ENCODE peak calls at places on chromosome 18, in nine cellular contexts. One of them, this sample, is unnamed.

GRCh38 chr18:63889641-63890040 is 2.1 kb downstream of the SERPINB2 start:
- DNase-seq in body of pancreas: no peak
- DNase-seq in spleen: no peak
- DNase-seq in sigmoid colon: no peak
- DNase-seq in endothelial cell of umbilical vein: no peak
- DNase-seq in H1: no peak
- DNase-seq in ovary: no peak
- DNase-seq in transverse colon: no peak
- DNase-seq in K562: no peak
- DNase-seq in this sample: no peak

GRCh38 chr18:39862341-39862740 is 2092.7 kb upstream of the PIK3C3 start:
- DNase-seq in body of pancreas: no peak
- DNase-seq in spleen: no peak
- DNase-seq in sigmoid colon: no peak
- DNase-seq in endothelial cell of umbilical vein: no peak
- DNase-seq in H1: no peak
- DNase-seq in ovary: no peak
- DNase-seq in transverse colon: no peak
- DNase-seq in K562: no peak
- DNase-seq in this sample: no peak

GRCh38 chr18:48137354-48138208 is 207.1 kb upstream of the SMAD2 start:
- DNase-seq in body of pancreas: no peak
- DNase-seq in spleen: peak; percentile 41
- DNase-seq in sigmoid colon: no peak
- DNase-seq in endothelial cell of umbilical vein: no peak
- DNase-seq in H1: no peak
- DNase-seq in ovary: peak; percentile 44
- DNase-seq in transverse colon: peak; percentile 66
- DNase-seq in K562: no peak
- DNase-seq in this sample: peak; percentile 29

GRCh38 chr18:62721837-62722795 is 6.8 kb downstream of the PHLPP1 start:
- DNase-seq in body of pancreas: no peak
- DNase-seq in spleen: no peak
- DNase-seq in sigmoid colon: no peak
- DNase-seq in endothelial cell of umbilical vein: no peak
- DNase-seq in H1: no peak
- DNase-seq in ovary: no peak
- DNase-seq in transverse colon: no peak
- DNase-seq in K562: no peak
- DNase-seq in this sample: no peak

GRCh38 chr18:60372598-60372997 is at the start of gene MC4R:
- DNase-seq in body of pancreas: no peak
- DNase-seq in spleen: no peak
- DNase-seq in sigmoid colon: no peak
- DNase-seq in endothelial cell of umbilical vein: no peak
- DNase-seq in H1: no peak
- DNase-seq in ovary: no peak
- DNase-seq in transverse colon: peak; percentile 17
- DNase-seq in K562: no peak
- DNase-seq in this sample: no peak

GRCh38 chr18:28432350-28432749 is 255.4 kb upstream of the CDH2 start:
- DNase-seq in body of pancreas: no peak
- DNase-seq in spleen: no peak
- DNase-seq in sigmoid colon: no peak
- DNase-seq in endothelial cell of umbilical vein: peak; percentile 3
- DNase-seq in H1: no peak
- DNase-seq in ovary: no peak
- DNase-seq in transverse colon: no peak
- DNase-seq in K562: no peak
- DNase-seq in this sample: no peak

GRCh38 chr18:73264562-73264921 is 396.8 kb upstream of the NETO1 start:
- DNase-seq in body of pancreas: no peak
- DNase-seq in spleen: no peak
- DNase-seq in sigmoid colon: no peak
- DNase-seq in endothelial cell of umbilical vein: no peak
- DNase-seq in H1: no peak
- DNase-seq in ovary: no peak
- DNase-seq in transverse colon: no peak
- DNase-seq in K562: peak; percentile 28
- DNase-seq in this sample: no peak

GRCh38 chr18:21502661-21503060 is 97.8 kb downstream of the ESCO1 start:
- DNase-seq in body of pancreas: no peak
- DNase-seq in spleen: no peak
- DNase-seq in sigmoid colon: no peak
- DNase-seq in endothelial cell of umbilical vein: no peak
- DNase-seq in H1: no peak
- DNase-seq in ovary: no peak
- DNase-seq in transverse colon: no peak
- DNase-seq in K562: no peak
- DNase-seq in this sample: no peak

GRCh38 chr18:21450503-21450902 is 150.0 kb downstream of the ESCO1 start:
- DNase-seq in body of pancreas: no peak
- DNase-seq in spleen: no peak
- DNase-seq in sigmoid colon: no peak
- DNase-seq in endothelial cell of umbilical vein: no peak
- DNase-seq in H1: no peak
- DNase-seq in ovary: no peak
- DNase-seq in transverse colon: no peak
- DNase-seq in K562: no peak
- DNase-seq in this sample: no peak

GRCh38 chr18:50287441-50288347 is at the start of gene CXXC1:
- DNase-seq in body of pancreas: peak; percentile 99
- DNase-seq in spleen: peak; percentile 100
- DNase-seq in sigmoid colon: peak; percentile 99
- DNase-seq in endothelial cell of umbilical vein: peak; percentile 100
- DNase-seq in H1: peak; percentile 99
- DNase-seq in ovary: peak; percentile 96
- DNase-seq in transverse colon: peak; percentile 98
- DNase-seq in K562: peak; percentile 90
- DNase-seq in this sample: peak; percentile 99

GRCh38 chr18:50285631-50286321 is 1.7 kb downstream of the CXXC1 start:
- DNase-seq in body of pancreas: no peak
- DNase-seq in spleen: peak; percentile 84
- DNase-seq in sigmoid colon: peak; percentile 64
- DNase-seq in endothelial cell of umbilical vein: no peak
- DNase-seq in H1: no peak
- DNase-seq in ovary: no peak
- DNase-seq in transverse colon: no peak
- DNase-seq in K562: no peak
- DNase-seq in this sample: no peak

GRCh38 chr18:50285071-50285470 is 2.4 kb downstream of the CXXC1 start:
- DNase-seq in body of pancreas: no peak
- DNase-seq in spleen: no peak
- DNase-seq in sigmoid colon: no peak
- DNase-seq in endothelial cell of umbilical vein: no peak
- DNase-seq in H1: no peak
- DNase-seq in ovary: no peak
- DNase-seq in transverse colon: no peak
- DNase-seq in K562: no peak
- DNase-seq in this sample: no peak

GRCh38 chr18:50287028-50287440 is 458 bp downstream of the CXXC1 start:
- DNase-seq in body of pancreas: no peak
- DNase-seq in spleen: peak; percentile 92
- DNase-seq in sigmoid colon: peak; percentile 78
- DNase-seq in endothelial cell of umbilical vein: no peak
- DNase-seq in H1: no peak
- DNase-seq in ovary: peak; percentile 31
- DNase-seq in transverse colon: no peak
- DNase-seq in K562: no peak
- DNase-seq in this sample: no peak

GRCh38 chr18:50286391-50287027 is 983 bp downstream of the CXXC1 start:
- DNase-seq in body of pancreas: no peak
- DNase-seq in spleen: peak; percentile 87
- DNase-seq in sigmoid colon: peak; percentile 64
- DNase-seq in endothelial cell of umbilical vein: no peak
- DNase-seq in H1: no peak
- DNase-seq in ovary: no peak
- DNase-seq in transverse colon: peak; percentile 64
- DNase-seq in K562: peak; percentile 56
- DNase-seq in this sample: no peak
- TF ChIP-seq POLR2A in body of pancreas: no peak
- TF ChIP-seq POLR2A in spleen: no peak
- TF ChIP-seq POLR2A in sigmoid colon: no peak
- TF ChIP-seq POLR2A in endothelial cell of umbilical vein: no peak
- TF ChIP-seq POLR2A in H1: no peak
- TF ChIP-seq POLR2A in ovary: no peak
- TF ChIP-seq POLR2A in transverse colon: no peak
- TF ChIP-seq POLR2A in K562: no peak
- TF ChIP-seq POLR2A in this sample: no peak

DNA sequence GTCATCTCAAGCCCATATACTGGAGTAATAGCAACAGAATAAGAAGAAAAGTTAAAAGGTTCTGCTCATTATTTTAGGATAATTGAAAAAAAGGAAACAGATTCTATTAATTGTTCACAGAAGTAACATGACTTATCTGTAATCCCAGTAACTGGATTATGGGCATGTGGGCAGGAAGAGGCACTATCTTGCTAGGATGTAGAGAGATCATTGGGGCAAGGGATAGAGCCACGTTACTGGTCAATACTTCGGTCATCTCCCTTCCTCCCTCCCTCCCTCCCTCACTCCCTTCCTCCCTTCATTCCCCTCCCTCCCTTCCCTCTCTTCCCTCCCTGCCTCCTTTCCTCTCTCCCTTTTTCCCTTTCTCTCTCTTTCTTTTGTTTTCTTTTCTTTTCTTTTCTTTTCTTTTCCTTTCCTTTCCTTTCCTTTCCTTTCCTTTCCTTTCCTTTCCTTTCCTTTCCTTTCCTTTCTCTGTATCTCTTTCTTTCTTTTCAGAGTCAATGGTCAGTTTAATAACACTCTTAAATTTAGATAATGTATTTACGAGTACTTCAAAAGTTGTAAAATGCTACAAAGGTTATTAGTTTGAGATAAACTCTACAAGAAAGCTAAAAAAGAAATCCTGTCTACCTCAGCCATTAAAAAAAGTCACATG is 82.8 kb downstream of the FHOD3 start:
- DNase-seq in body of pancreas: no peak
- DNase-seq in spleen: no peak
- DNase-seq in sigmoid colon: no peak
- DNase-seq in endothelial cell of umbilical vein: no peak
- DNase-seq in H1: no peak
- DNase-seq in ovary: no peak
- DNase-seq in transverse colon: no peak
- DNase-seq in K562: no peak
- DNase-seq in this sample: no peak
- H3K27ac ChIP-seq in body of pancreas: no peak overlapping the region
- H3K27ac ChIP-seq in spleen: no peak overlapping the region
- H3K27ac ChIP-seq in sigmoid colon: no peak overlapping the region
- H3K27ac ChIP-seq in endothelial cell of umbilical vein: no peak overlapping the region
- H3K27ac ChIP-seq in H1: no peak overlapping the region
- H3K27ac ChIP-seq in ovary: no peak overlapping the region
- H3K27ac ChIP-seq in transverse colon: no peak overlapping the region
- H3K27ac ChIP-seq in K562: no peak overlapping the region
- H3K27ac ChIP-seq in this sample: no peak overlapping the region

DNA sequence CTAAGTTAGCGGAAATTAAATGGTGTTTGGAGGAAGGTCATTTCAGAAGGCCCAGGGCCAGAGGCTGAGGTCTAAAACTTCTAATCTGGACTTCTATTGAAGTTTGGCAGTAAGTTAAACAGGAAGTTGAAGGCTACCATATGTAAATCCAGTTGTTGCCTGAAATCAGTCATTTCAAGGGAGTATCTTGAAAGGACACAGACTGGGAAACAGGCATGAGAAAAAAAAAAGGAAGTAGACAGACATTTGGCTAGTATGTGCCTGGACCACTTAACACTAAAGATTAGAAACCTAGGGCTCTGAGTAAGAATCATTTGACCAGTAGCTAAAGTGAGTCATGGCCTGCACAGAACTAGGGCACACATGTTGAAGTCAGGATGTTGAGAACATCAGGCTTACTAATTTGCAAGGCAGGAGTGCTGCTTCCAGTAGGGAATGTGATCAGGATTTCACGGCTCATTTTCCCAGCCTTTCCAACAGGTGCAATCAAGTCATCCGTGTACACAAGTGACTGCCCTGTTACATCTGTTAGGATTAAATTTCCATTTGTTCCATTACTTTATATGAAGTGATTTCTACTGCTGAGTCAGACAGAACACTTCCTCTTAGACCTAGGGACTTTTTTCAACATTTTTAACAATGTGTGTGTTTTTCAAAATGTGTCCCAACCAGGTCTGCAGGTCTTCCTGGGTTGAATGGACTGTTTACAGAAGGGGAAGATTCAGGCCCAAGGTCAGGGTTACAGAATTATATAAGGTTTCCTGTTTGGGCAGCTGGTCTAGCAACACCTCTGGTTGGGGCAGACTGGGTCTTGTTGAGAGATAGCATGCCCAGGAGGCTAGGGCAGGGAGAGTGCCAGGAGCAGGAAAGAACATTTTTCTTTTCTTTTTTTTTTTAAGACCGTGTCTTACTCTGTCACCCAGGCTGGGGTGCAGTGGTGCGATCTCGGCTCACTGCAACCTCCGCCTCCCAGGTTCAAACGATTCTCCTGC is 145.6 kb downstream of the TGIF1 start:
- DNase-seq in body of pancreas: peak; percentile 70
- DNase-seq in spleen: no peak
- DNase-seq in sigmoid colon: peak; percentile 82
- DNase-seq in endothelial cell of umbilical vein: peak; percentile 98
- DNase-seq in H1: no peak
- DNase-seq in ovary: peak; percentile 36
- DNase-seq in transverse colon: peak; percentile 44
- DNase-seq in K562: peak; percentile 64
- DNase-seq in this sample: no peak
- TF ChIP-seq POLR2A in body of pancreas: peak; percentile 48
- TF ChIP-seq POLR2A in spleen: no peak
- TF ChIP-seq POLR2A in sigmoid colon: no peak
- TF ChIP-seq POLR2A in endothelial cell of umbilical vein: peak; percentile 90
- TF ChIP-seq POLR2A in H1: no peak
- TF ChIP-seq POLR2A in ovary: no peak
- TF ChIP-seq POLR2A in transverse colon: peak; percentile 42
- TF ChIP-seq POLR2A in K562: no peak
- TF ChIP-seq POLR2A in this sample: no peak

GRCh38 chr18:9933865-9934264 is 20.0 kb downstream of the VAPA start:
- DNase-seq in body of pancreas: no peak
- DNase-seq in spleen: no peak
- DNase-seq in sigmoid colon: no peak
- DNase-seq in endothelial cell of umbilical vein: no peak
- DNase-seq in H1: no peak
- DNase-seq in ovary: no peak
- DNase-seq in transverse colon: no peak
- DNase-seq in K562: no peak
- DNase-seq in this sample: no peak

GRCh38 chr18:9931679-9932078 is 17.9 kb downstream of the VAPA start:
- DNase-seq in body of pancreas: no peak
- DNase-seq in spleen: no peak
- DNase-seq in sigmoid colon: no peak
- DNase-seq in endothelial cell of umbilical vein: no peak
- DNase-seq in H1: no peak
- DNase-seq in ovary: no peak
- DNase-seq in transverse colon: no peak
- DNase-seq in K562: no peak
- DNase-seq in this sample: no peak

GRCh38 chr18:9928646-9929259 is 14.9 kb downstream of the VAPA start:
- DNase-seq in body of pancreas: no peak
- DNase-seq in spleen: no peak
- DNase-seq in sigmoid colon: no peak
- DNase-seq in endothelial cell of umbilical vein: no peak
- DNase-seq in H1: no peak
- DNase-seq in ovary: no peak
- DNase-seq in transverse colon: no peak
- DNase-seq in K562: no peak
- DNase-seq in this sample: no peak

GRCh38 chr18:9930299-9930884 is 16.6 kb downstream of the VAPA start:
- DNase-seq in body of pancreas: no peak
- DNase-seq in spleen: no peak
- DNase-seq in sigmoid colon: no peak
- DNase-seq in endothelial cell of umbilical vein: no peak
- DNase-seq in H1: no peak
- DNase-seq in ovary: no peak
- DNase-seq in transverse colon: no peak
- DNase-seq in K562: no peak
- DNase-seq in this sample: no peak

GRCh38 chr18:9931146-9931545 is 17.3 kb downstream of the VAPA start:
- DNase-seq in body of pancreas: no peak
- DNase-seq in spleen: no peak
- DNase-seq in sigmoid colon: no peak
- DNase-seq in endothelial cell of umbilical vein: no peak
- DNase-seq in H1: no peak
- DNase-seq in ovary: no peak
- DNase-seq in transverse colon: no peak
- DNase-seq in K562: no peak
- DNase-seq in this sample: no peak
- H3K27ac ChIP-seq in body of pancreas: no peak overlapping the region
- H3K27ac ChIP-seq in spleen: no peak overlapping the region
- H3K27ac ChIP-seq in sigmoid colon: no peak overlapping the region
- H3K27ac ChIP-seq in endothelial cell of umbilical vein: no peak overlapping the region
- H3K27ac ChIP-seq in H1: no peak overlapping the region
- H3K27ac ChIP-seq in ovary: no peak overlapping the region
- H3K27ac ChIP-seq in transverse colon: no peak overlapping the region
- H3K27ac ChIP-seq in K562: peak overlapping the region; percentile 69
- H3K27ac ChIP-seq in this sample: no peak overlapping the region